ENCODE peak calls at places on chromosomes 7 and 10, in seven cellular contexts. O is ecto neural progenitor cell, A is HFFc6, T is HS-5, V is psoas muscle, W is GM23338, B is GM12891. C is an unnamed sample.

GRCh38 chr10:71621783-71622526 is 97.6 kb downstream of the C10orf105 start:
- DNase-seq in O (no peak), A (peak), T (no peak), V (peak), W (peak), B (no peak), C (peak)

GRCh38 chr10:8403711-8404371 is 349.4 kb downstream of the GATA3 start:
- DNase-seq in O (peak), A (no peak), T (no peak), V (no peak), W (peak), B (no peak), C (peak)

GRCh38 chr7:95922191-95922590 is 149.8 kb downstream of the DYNC1I1 start:
- DNase-seq in O (no peak), A (no peak), T (peak), V (no peak), W (no peak), B (no peak), C (no peak)

GRCh38 chr7:73786588-73786987 is 16.5 kb upstream of the CLDN3 start:
- DNase-seq in O (no peak), A (no peak), T (no peak), V (no peak), W (no peak), B (no peak), C (no peak)

GRCh38 chr10:78744521-78745090 is 324.2 kb upstream of the ZMIZ1 start:
- DNase-seq in O (no peak), A (no peak), T (no peak), V (peak), W (no peak), B (no peak), C (no peak)

GRCh38 chr7:35695987-35696386 is 1.1 kb upstream of the HERPUD2 start:
- DNase-seq in O (no peak), A (no peak), T (no peak), V (no peak), W (peak), B (no peak), C (no peak)

GRCh38 chr7:131586759-131587158 is 30.3 kb upstream of the PODXL start:
- DNase-seq in O (no peak), A (no peak), T (no peak), V (no peak), W (no peak), B (no peak), C (no peak)

GRCh38 chr10:4390219-4390618 is 435.8 kb upstream of the AKR1E2 start:
- DNase-seq in O (no peak), A (no peak), T (no peak), V (no peak), W (no peak), B (no peak), C (no peak)

GRCh38 chr7:90692396-90692795 is 96.3 kb downstream of the CDK14 start:
- DNase-seq in O (no peak), A (no peak), T (no peak), V (no peak), W (no peak), B (no peak), C (no peak)

GRCh38 chr10:85535926-85536325 is 830.7 kb downstream of the GRID1 start:
- DNase-seq in O (no peak), A (no peak), T (no peak), V (no peak), W (no peak), B (no peak), C (peak)

GRCh38 chr10:113108180-113108835 is 158.3 kb downstream of the TCF7L2 start:
- DNase-seq in O (peak), A (no peak), T (no peak), V (no peak), W (peak), B (no peak), C (peak)

C was measured in mesendoderm.